ENCODE peak calls at places on chromosome 3, in four cellular contexts. O is Panc1, K is HCT116, J is transverse colon. Z is an unnamed sample.

GRCh38 chr3:178405456-178405970 is 130.7 kb upstream of the KCNMB2 start:
- DNase-seq in O (no peak), K (no peak), J (no peak), Z (no peak)

GRCh38 chr3:134795776-134796312 is 784 bp downstream of the EPHB1 start:
- DNase-seq in O (no peak), K (no peak), J (no peak), Z (no peak)

GRCh38 chr3:59749291-59749690 is 699.5 kb upstream of the CFAP20DC start:
- DNase-seq in O (no peak), K (no peak), J (no peak), Z (no peak)

GRCh38 chr3:32969656-32970055 is 18.2 kb downstream of the CCR4 start:
- DNase-seq in O (no peak), K (no peak), J (no peak), Z (no peak)

GRCh38 chr3:145266368-145266767 is 894.6 kb downstream of the PLOD2 start:
- DNase-seq in O (no peak), K (peak), J (no peak), Z (no peak)

GRCh38 chr3:10939556-10939955 is 53.0 kb upstream of the SLC6A1 start:
- DNase-seq in O (no peak), K (no peak), J (no peak), Z (no peak)

GRCh38 chr3:108450444-108450843 is 60.0 kb downstream of the MYH15 start:
- DNase-seq in O (no peak), K (no peak), J (no peak), Z (no peak)

GRCh38 chr3:177764377-177764912 is 567.2 kb upstream of the TBL1XR1 start:
- DNase-seq in O (no peak), K (no peak), J (no peak), Z (no peak)

GRCh38 chr3:9916734-9917680 is at the start of gene IL17RC:
- DNase-seq in O (no peak), K (peak), J (peak), Z (peak)

GRCh38 chr3:186049001-186049400 is 59.9 kb downstream of the ETV5 start:
- DNase-seq in O (no peak), K (no peak), J (no peak), Z (no peak)

GRCh38 chr3:169147246-169148008 is 516.1 kb downstream of the MECOM start:
- DNase-seq in O (no peak), K (no peak), J (peak), Z (no peak)

GRCh38 chr3:30586806-30587486 is 19.5 kb upstream of the TGFBR2 start:
- DNase-seq in O (no peak), K (no peak), J (no peak), Z (no peak)

GRCh38 chr3:9623148-9623547 is 26.2 kb upstream of the MTMR14 start:
- DNase-seq in O (no peak), K (no peak), J (no peak), Z (no peak)

GRCh38 chr3:14810795-14811661 is 7.7 kb upstream of the FGD5 start:
- DNase-seq in O (no peak), K (no peak), J (no peak), Z (no peak)

GRCh38 chr3:123884258-123884831 is at the start of gene MYLK:
- DNase-seq in O (no peak), K (peak), J (peak), Z (no peak)

GRCh38 chr3:127091376-127091775 is 101.6 kb upstream of the PRR23E start:
- DNase-seq in O (no peak), K (no peak), J (no peak), Z (no peak)

GRCh38 chr3:105505167-105505566 is 138.5 kb downstream of the ALCAM start:
- DNase-seq in O (no peak), K (no peak), J (no peak), Z (no peak)

GRCh38 chr3:36907911-36908646 is 36.8 kb downstream of the TRANK1 start:
- DNase-seq in O (peak), K (no peak), J (peak), Z (peak)

GRCh38 chr3:183375787-183376186 is 52.6 kb downstream of the MCF2L2 start:
- DNase-seq in O (no peak), K (no peak), J (no peak), Z (no peak)

GRCh38 chr3:63706321-63707085 is 54.0 kb downstream of the SNTN start:
- DNase-seq in O (no peak), K (no peak), J (no peak), Z (no peak)

GRCh38 chr3:126976906-126977305 is 6.0 kb upstream of the PLXNA1 start:
- DNase-seq in O (no peak), K (no peak), J (no peak), Z (no peak)

GRCh38 chr3:188948658-188949400 is 222.9 kb upstream of the TPRG1 start:
- DNase-seq in O (peak), K (peak), J (peak), Z (no peak)

GRCh38 chr3:122810706-122811105 is 15.8 kb downstream of the SLC49A4 start:
- DNase-seq in O (no peak), K (no peak), J (no peak), Z (no peak)

GRCh38 chr3:169072494-169072893 is 591.0 kb downstream of the MECOM start:
- DNase-seq in O (no peak), K (no peak), J (no peak), Z (no peak)

GRCh38 chr3:72290859-72291641 is 506.1 kb upstream of the PROK2 start:
- DNase-seq in O (no peak), K (no peak), J (no peak), Z (no peak)

GRCh38 chr3:101091489-101091888 is 98.3 kb upstream of the ABI3BP start:
- DNase-seq in O (no peak), K (peak), J (no peak), Z (no peak)

GRCh38 chr3:61574854-61575253 is 13.5 kb downstream of the PTPRG start:
- DNase-seq in O (no peak), K (no peak), J (no peak), Z (peak)

GRCh38 chr3:124650798-124651197 is 79.5 kb upstream of the UMPS start:
- DNase-seq in O (no peak), K (no peak), J (no peak), Z (no peak)

GRCh38 chr3:194095464-194095863 is 40.5 kb upstream of the HES1 start:
- DNase-seq in O (no peak), K (no peak), J (peak), Z (no peak)

GRCh38 chr3:908839-909238 is 184.0 kb upstream of the CNTN6 start:
- DNase-seq in O (no peak), K (no peak), J (no peak), Z (no peak)

GRCh38 chr3:17799312-17799711 is 56.9 kb upstream of the TBC1D5 start:
- DNase-seq in O (no peak), K (no peak), J (no peak), Z (no peak)

GRCh38 chr3:183897606-183898384 is 13.1 kb upstream of the PARL start:
- DNase-seq in O (no peak), K (no peak), J (no peak), Z (no peak)

GRCh38 chr3:42678447-42678846 is 6.9 kb upstream of the KLHL40 start:
- DNase-seq in O (no peak), K (no peak), J (no peak), Z (no peak)

GRCh38 chr3:18766971-18767370 is 341.8 kb upstream of the SATB1 start:
- DNase-seq in O (no peak), K (no peak), J (no peak), Z (no peak)

GRCh38 chr3:111159391-111159790 is 87.8 kb downstream of the NECTIN3 start:
- DNase-seq in O (no peak), K (no peak), J (no peak), Z (no peak)

GRCh38 chr3:169342652-169343051 is 320.9 kb downstream of the MECOM start:
- DNase-seq in O (no peak), K (no peak), J (no peak), Z (no peak)

GRCh38 chr3:39415983-39416382 is 9.5 kb downstream of the RPSA start:
- DNase-seq in O (no peak), K (no peak), J (no peak), Z (no peak)

GRCh38 chr3:12891985-12892839 is 50.8 kb upstream of the RPL32 start:
- DNase-seq in O (peak), K (peak), J (peak), Z (no peak)

GRCh38 chr3:180909369-180910127 is 2.9 kb upstream of the FXR1 start:
- DNase-seq in O (no peak), K (no peak), J (no peak), Z (no peak)

GRCh38 chr3:44021646-44022594 is 219.8 kb upstream of the TOPAZ1 start:
- DNase-seq in O (no peak), K (no peak), J (no peak), Z (no peak)

GRCh38 chr3:44016818-44017217 is 224.9 kb upstream of the TOPAZ1 start:
- DNase-seq in O (no peak), K (no peak), J (no peak), Z (no peak)

GRCh38 chr3:44019736-44020135 is 221.9 kb upstream of the TOPAZ1 start:
- DNase-seq in O (no peak), K (no peak), J (no peak), Z (no peak)

GRCh38 chr3:44024194-44024593 is 217.5 kb upstream of the TOPAZ1 start:
- DNase-seq in O (no peak), K (no peak), J (no peak), Z (no peak)

DNA sequence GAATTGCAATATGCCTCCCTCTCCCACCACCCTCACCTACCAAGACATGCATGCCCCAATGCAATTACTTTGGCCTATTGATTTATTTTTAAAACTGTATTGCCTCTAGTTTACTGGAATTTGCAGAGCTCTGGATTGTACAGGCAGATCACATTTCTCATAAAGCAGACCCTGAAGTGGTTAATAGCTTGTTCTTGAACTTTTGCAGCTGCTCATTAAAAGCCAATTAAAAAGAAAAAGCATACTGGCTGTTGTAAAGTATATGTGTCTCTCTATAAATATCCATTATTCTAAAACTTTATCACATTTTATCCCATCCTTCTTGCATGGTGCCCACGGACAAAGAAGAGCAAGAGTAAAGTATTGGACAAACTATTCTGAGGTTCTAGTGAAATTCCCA is 221.5 kb upstream of the TOPAZ1 start:
- DNase-seq in O (no peak), K (no peak), J (no peak), Z (no peak)
- H3K4me3 ChIP-seq in O (no peak), K (no peak), J (no peak), Z (no peak)

DNA sequence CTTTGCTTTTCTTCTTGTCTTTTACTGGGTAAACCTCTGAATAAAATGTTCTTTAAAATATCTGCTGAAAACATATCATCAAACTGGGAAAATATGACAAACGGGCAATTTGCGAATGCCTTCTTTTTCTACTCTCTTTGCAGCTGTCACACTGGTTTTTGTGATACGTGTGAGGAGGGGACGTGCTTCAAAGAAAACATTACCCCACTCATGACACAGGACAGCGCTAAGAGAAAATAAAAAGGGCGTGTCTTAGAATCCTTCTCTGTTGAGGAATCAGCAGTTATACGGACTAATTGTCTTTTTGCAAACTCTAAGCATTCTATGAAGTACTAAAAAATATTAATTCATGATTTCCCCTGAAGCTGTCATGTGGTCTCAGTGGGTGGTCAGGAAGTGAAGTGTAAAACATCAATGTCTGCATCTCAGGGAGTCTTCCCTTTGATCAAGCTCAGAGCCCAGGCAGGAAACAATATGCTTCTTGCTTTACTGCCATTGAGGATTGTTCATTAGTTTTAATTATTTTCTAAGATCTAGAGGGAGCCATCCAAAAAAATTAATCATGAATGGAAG is 117.5 kb upstream of the CRBN start:
- DNase-seq in O (no peak), K (no peak), J (no peak), Z (no peak)
- TF ChIP-seq POLR2AphosphoS5 in O (no peak), K (no peak), J (no peak), Z (no peak)

GRCh38 chr3:129070086-129070875 is 9.7 kb downstream of the GP9 start:
- DNase-seq in O (no peak), K (no peak), J (no peak), Z (no peak)

GRCh38 chr3:129063841-129064482 is 3.4 kb downstream of the GP9 start:
- DNase-seq in O (no peak), K (no peak), J (peak), Z (no peak)

GRCh38 chr3:129065727-129066087 is 5.1 kb downstream of the GP9 start:
- DNase-seq in O (no peak), K (no peak), J (peak), Z (no peak)

GRCh38 chr3:129064969-129065726 is 4.6 kb downstream of the GP9 start:
- DNase-seq in O (no peak), K (no peak), J (peak), Z (no peak)

GRCh38 chr3:129068291-129068886 is 7.8 kb downstream of the GP9 start:
- DNase-seq in O (no peak), K (no peak), J (no peak), Z (no peak)
- H3K4me3 ChIP-seq in O (no peak), K (no peak), J (peak), Z (peak)

GRCh38 chr3:116052602-116053001 is 392.7 kb downstream of the LSAMP start:
- DNase-seq in O (no peak), K (no peak), J (no peak), Z (no peak)
- TF ChIP-seq POLR2AphosphoS5 in O (no peak), K (no peak), J (no peak), Z (no peak)

Z was measured in vagina.